ENCODE peak calls at places on chromosomes 4 and X, in ten cellular contexts. U is astrocyte of the cerebellum, X is tibial artery, C is GM10248, Q is GM12864, J is ovary, K is kidney, A is cardiac muscle cell, L is esophagus squamous epithelium, Y is NB4. S is an unnamed sample.

GRCh38 chrX:83508526-83509245 is 596 bp downstream of the POU3F4 start:
- DNase-seq in Y (no peak), K (peak), X (no peak), C (no peak), A (no peak), Q (no peak), U (no peak), J (no peak), L (no peak), S (no peak)

GRCh38 chr4:3663791-3664190 is 102.4 kb upstream of the ADRA2C start:
- DNase-seq in K (no peak), L (no peak), Q (no peak), Y (no peak), A (no peak), C (no peak), U (no peak), X (no peak), J (no peak), S (no peak)

GRCh38 chrX:45323387-45323786 is 122.7 kb upstream of the DIPK2B start:
- DNase-seq in U (no peak), K (no peak), A (no peak), Q (no peak), C (no peak), J (no peak), L (no peak), X (no peak), Y (no peak), S (no peak)

GRCh38 chrX:50978920-50979660 is 68.6 kb downstream of the BMP15 start:
- DNase-seq in X (no peak), A (no peak), Y (no peak), K (no peak), L (no peak), C (no peak), J (no peak), U (no peak), Q (no peak), S (no peak)

GRCh38 chr4:58050439-58050838 is 940.3 kb upstream of the IGFBP7 start:
- DNase-seq in J (no peak), A (peak), L (no peak), Y (no peak), C (no peak), X (no peak), Q (no peak), U (no peak), K (no peak), S (no peak)

GRCh38 chrX:97397371-97397770 is 513.7 kb downstream of the RPA4 start:
- DNase-seq in U (peak), A (no peak), K (no peak), X (no peak), J (no peak), C (no peak), L (no peak), Y (no peak), Q (no peak), S (no peak)

GRCh38 chr4:20520901-20521300 is 179.4 kb upstream of the PACRGL start:
- DNase-seq in Q (no peak), X (no peak), Y (no peak), K (no peak), J (no peak), C (no peak), A (no peak), L (no peak), U (no peak), S (no peak)

GRCh38 chr4:68373513-68373912 is 23.6 kb upstream of the YTHDC1 start:
- DNase-seq in Q (no peak), Y (no peak), X (peak), U (peak), J (peak), C (peak), L (no peak), A (peak), K (peak), S (peak)

GRCh38 chr4:5658992-5659391 is 49.4 kb downstream of the EVC2 start:
- DNase-seq in U (no peak), L (no peak), X (no peak), A (no peak), J (no peak), Q (no peak), Y (no peak), K (no peak), C (no peak), S (no peak)

GRCh38 chr4:39808231-39808749 is 110.4 kb downstream of the UBE2K start:
- DNase-seq in A (no peak), L (no peak), J (no peak), C (no peak), U (no peak), X (no peak), K (no peak), Y (peak), Q (no peak), S (no peak)

GRCh38 chr4:8297691-8298485 is 28.3 kb downstream of the HTRA3 start:
- DNase-seq in U (no peak), Y (no peak), C (no peak), X (peak), L (no peak), A (no peak), K (peak), Q (no peak), J (peak), S (no peak)

GRCh38 chrX:53022381-53022780 is 26.2 kb upstream of the GPR173 start:
- DNase-seq in C (no peak), Q (no peak), X (no peak), K (no peak), A (no peak), L (no peak), Y (no peak), J (no peak), U (no peak), S (no peak)

GRCh38 chr4:142110136-142110535 is 473.8 kb downstream of the IL15 start:
- DNase-seq in Q (no peak), A (no peak), K (no peak), L (no peak), Y (no peak), X (no peak), C (no peak), J (no peak), U (no peak), S (no peak)

GRCh38 chr4:155809835-155810234 is 51.0 kb downstream of the GUCY1B1 start:
- DNase-seq in C (peak), U (peak), Y (peak), J (no peak), X (no peak), Q (peak), K (no peak), A (peak), L (no peak), S (peak)

GRCh38 chr4:121139533-121140222 is 24.4 kb downstream of the TNIP3 start:
- DNase-seq in U (peak), A (no peak), K (no peak), X (no peak), Q (peak), J (no peak), L (no peak), C (peak), Y (no peak), S (peak)

GRCh38 chr4:12050357-12050756 is 621.7 kb upstream of the HS3ST1 start:
- DNase-seq in K (no peak), L (no peak), U (no peak), X (no peak), J (no peak), A (no peak), Y (no peak), Q (no peak), C (no peak), S (no peak)

GRCh38 chr4:151114986-151115385 is 15.6 kb downstream of the RPS3A start:
- DNase-seq in K (no peak), A (no peak), X (no peak), Q (no peak), C (no peak), L (no peak), J (no peak), Y (no peak), U (no peak), S (no peak)

GRCh38 chr4:101328063-101328602 is 19.2 kb downstream of the PPP3CA start:
- DNase-seq in Y (no peak), C (peak), J (no peak), Q (no peak), A (no peak), K (no peak), L (no peak), X (no peak), U (no peak), S (peak)

GRCh38 chr4:155433636-155434360 is 57.0 kb upstream of the MAP9 start:
- DNase-seq in Y (no peak), A (no peak), K (no peak), U (no peak), J (no peak), Q (no peak), C (no peak), L (no peak), X (no peak), S (no peak)

GRCh38 chr4:153765836-153766235 is 6.0 kb upstream of the RNF175 start:
- DNase-seq in J (no peak), K (no peak), L (no peak), C (no peak), Q (no peak), U (no peak), A (no peak), Y (no peak), X (no peak), S (no peak)

GRCh38 chr4:163493643-163494359 is 689 bp upstream of the TMA16 start:
- DNase-seq in Y (peak), K (no peak), A (no peak), L (no peak), C (peak), X (no peak), J (no peak), U (no peak), Q (peak), S (no peak)

GRCh38 chrX:11446951-11447350 is 153.7 kb downstream of the AMELX start:
- DNase-seq in Y (no peak), L (no peak), C (no peak), U (no peak), J (no peak), X (no peak), Q (no peak), A (no peak), K (no peak), S (no peak)

GRCh38 chr4:80239480-80239879 is 27.0 kb upstream of the FGF5 start:
- DNase-seq in U (no peak), A (no peak), Q (no peak), C (no peak), Y (no peak), K (no peak), X (no peak), J (no peak), L (no peak), S (no peak)

GRCh38 chr4:8079916-8080753 is 78.5 kb downstream of the ABLIM2 start:
- DNase-seq in Y (peak), A (peak), C (no peak), X (no peak), L (no peak), K (peak), U (no peak), J (no peak), Q (no peak), S (no peak)

GRCh38 chr4:1246111-1246881 is 2.6 kb downstream of the CTBP1 start:
- DNase-seq in X (peak), Q (no peak), K (peak), Y (peak), C (no peak), L (no peak), A (no peak), U (no peak), J (peak), S (peak)

GRCh38 chr4:180449395-180449956 is 1793.7 kb upstream of the TENM3 start:
- DNase-seq in J (no peak), A (peak), C (peak), Q (no peak), L (no peak), K (no peak), U (peak), Y (peak), X (no peak), S (no peak)

GRCh38 chr4:54367059-54367458 is 138.0 kb downstream of the PDGFRA start:
- DNase-seq in K (no peak), U (no peak), L (no peak), Q (no peak), A (no peak), J (no peak), Y (no peak), X (no peak), C (no peak), S (no peak)
- TF ChIP-seq CTCF in K (no peak), U (no peak), L (no peak), Q (no peak), A (no peak), J (no peak), Y (no peak), X (no peak), C (no peak), S (no peak)

GRCh38 chrX:118839334-118839958 is 15.8 kb downstream of the ZCCHC12 start:
- DNase-seq in X (peak), K (peak), J (peak), Y (peak), A (peak), U (no peak), Q (no peak), C (peak), L (no peak), S (peak)
- TF ChIP-seq CTCF in X (peak), K (peak), J (peak), Y (peak), A (peak), U (peak), Q (peak), C (peak), L (no peak), S (peak)

GRCh38 chrX:31038585-31039326 is 33.1 kb downstream of the FTHL17 start:
- DNase-seq in U (peak), A (peak), L (no peak), X (no peak), K (no peak), Q (no peak), C (peak), J (peak), Y (peak), S (peak)

GRCh38 chrX:31039327-31039711 is 32.5 kb downstream of the FTHL17 start:
- DNase-seq in K (no peak), A (no peak), Y (no peak), X (no peak), U (no peak), C (no peak), Q (no peak), L (no peak), J (no peak), S (no peak)

DNA sequence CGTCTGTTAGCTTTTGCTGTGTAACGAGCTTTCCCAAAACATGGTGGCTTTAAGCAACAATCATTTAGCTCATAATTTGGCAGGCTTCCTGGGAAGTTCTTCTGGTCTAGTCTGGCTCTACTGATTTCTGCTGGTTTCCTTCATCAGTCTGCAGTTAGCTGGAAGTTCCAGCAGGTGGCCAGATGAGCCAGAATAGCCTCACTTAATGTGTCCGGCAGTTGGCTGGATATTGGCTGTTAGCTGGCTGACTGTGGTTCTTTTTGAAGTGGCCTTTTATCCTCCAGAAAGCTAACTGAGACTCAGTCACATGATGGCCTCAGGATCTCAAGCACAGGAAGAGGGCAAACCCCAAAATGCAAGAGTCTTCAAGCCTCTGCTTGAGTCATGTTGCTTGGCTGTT is 34.9 kb downstream of the FTHL17 start:
- DNase-seq in U (peak), K (no peak), Q (no peak), Y (peak), C (peak), L (no peak), J (peak), X (peak), A (peak), S (peak)
- TF ChIP-seq CTCF in U (peak), K (peak), Q (peak), Y (peak), C (peak), L (no peak), J (peak), X (peak), A (peak), S (peak)

DNA sequence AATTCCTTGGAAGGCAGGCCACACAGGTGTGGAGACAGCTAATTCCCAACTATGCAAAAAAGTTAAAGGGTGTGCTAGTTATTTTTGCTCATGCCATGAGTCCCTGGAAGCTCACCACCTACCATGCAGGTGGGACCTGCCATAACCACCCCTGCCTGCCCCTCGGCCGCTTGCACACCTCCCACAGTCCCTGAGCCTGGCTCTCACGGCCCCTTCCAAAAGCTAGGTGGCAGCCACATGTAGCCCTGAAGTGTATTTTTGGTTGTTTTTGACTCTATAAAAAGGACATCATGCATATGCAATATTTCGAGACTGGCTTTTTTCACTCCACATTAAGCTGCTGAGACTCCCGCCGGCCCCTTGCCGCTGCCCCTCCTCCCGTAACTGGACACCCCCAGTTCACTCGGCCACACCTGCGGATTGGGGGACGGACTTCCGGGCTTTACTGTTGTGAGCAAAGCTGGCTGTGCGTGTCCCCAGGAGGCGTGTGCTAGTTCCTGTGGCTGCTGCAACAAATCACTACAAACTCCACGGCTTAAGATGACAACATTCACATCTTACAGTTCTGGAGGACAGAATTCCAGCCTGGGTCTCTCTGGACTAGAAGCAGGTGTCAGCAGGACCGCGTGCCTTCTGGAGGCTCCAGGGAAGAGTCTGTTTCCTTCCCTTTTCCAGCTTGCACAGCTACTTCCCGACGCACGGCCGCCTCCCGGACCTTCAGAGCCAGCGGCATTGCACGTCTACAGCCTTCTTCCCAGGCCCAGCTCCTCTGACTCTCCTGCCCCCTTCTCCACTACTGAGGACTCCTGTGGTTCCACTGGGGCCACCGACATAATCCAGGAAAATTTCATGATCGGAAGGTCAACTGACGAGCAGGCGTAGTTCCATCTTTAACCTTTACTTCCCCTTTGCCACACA is 24.8 kb downstream of the ZFYVE28 start:
- DNase-seq in Y (no peak), U (no peak), L (no peak), A (peak), K (no peak), X (no peak), J (no peak), Q (no peak), C (peak), S (peak)
- TF ChIP-seq CTCF in Y (no peak), U (no peak), L (no peak), A (no peak), K (no peak), X (no peak), J (no peak), Q (no peak), C (no peak), S (no peak)